ENCODE peak calls at places on chromosome 19, in six cellular contexts. O, D, L, K, R and V are unnamed samples.
A peak's percentile ranks its signal among the peaks of the same experiment; 100 is the strongest.

GRCh38 chr19:35127871-35128270 is 7.0 kb downstream of the LGI4 start:
- DNase-seq in O (no peak), D (no peak), L (no peak), K (no peak), R (no peak), V (no peak)

GRCh38 chr19:7676854-7677253 is at the start of gene MCEMP1:
- DNase-seq in O (no peak), D (no peak), L (no peak), K (no peak), R (no peak), V (no peak)

GRCh38 chr19:801030-801860 is 4.0 kb downstream of the PTBP1 start:
- DNase-seq in O (no peak), D (peak; percentile 88), L (peak; percentile 38), K (no peak), R (no peak), V (peak; percentile 40)

GRCh38 chr19:11092181-11092538 is 2.9 kb downstream of the LDLR start:
- DNase-seq in O (no peak), D (no peak), L (no peak), K (no peak), R (no peak), V (peak; percentile 48)

GRCh38 chr19:55418185-55418584 is 10.6 kb upstream of the UBE2S start:
- DNase-seq in O (peak; percentile 86), D (no peak), L (peak; percentile 80), K (peak; percentile 84), R (peak; percentile 76), V (peak; percentile 68)

GRCh38 chr19:34505321-34506025 is 23.9 kb downstream of the WTIP start:
- DNase-seq in O (no peak), D (no peak), L (no peak), K (no peak), R (no peak), V (no peak)

GRCh38 chr19:52190679-52191293 is 934 bp downstream of the PPP2R1A start:
- DNase-seq in O (peak; percentile 38), D (no peak), L (peak; percentile 26), K (no peak), R (peak; percentile 50), V (no peak)

GRCh38 chr19:49432141-49433073 is 7.2 kb downstream of the GFY start:
- DNase-seq in O (peak; percentile 75), D (no peak), L (no peak), K (no peak), R (no peak), V (peak; percentile 56)

GRCh38 chr19:47514151-47514868 is 553 bp downstream of the NAPA start:
- DNase-seq in O (peak; percentile 35), D (no peak), L (no peak), K (peak; percentile 44), R (no peak), V (no peak)

GRCh38 chr19:48561412-48561811 is 9.4 kb downstream of the SULT2B1 start:
- DNase-seq in O (no peak), D (no peak), L (no peak), K (no peak), R (no peak), V (no peak)

GRCh38 chr19:49213791-49214190 is 56.2 kb downstream of the TRPM4 start:
- DNase-seq in O (no peak), D (no peak), L (peak; percentile 25), K (no peak), R (no peak), V (no peak)

GRCh38 chr19:52196256-52196967 is 6.6 kb downstream of the PPP2R1A start:
- DNase-seq in O (no peak), D (no peak), L (no peak), K (no peak), R (no peak), V (no peak)

GRCh38 chr19:13026478-13026999 is 31.3 kb downstream of the NFIX start:
- DNase-seq in O (no peak), D (no peak), L (peak; percentile 45), K (peak; percentile 46), R (no peak), V (no peak)

GRCh38 chr19:4807188-4807587 is 15.7 kb downstream of the FEM1A start:
- DNase-seq in O (no peak), D (no peak), L (no peak), K (no peak), R (peak; percentile 69), V (no peak)

GRCh38 chr19:41695745-41696144 is 7.7 kb upstream of the CEACAM7 start:
- DNase-seq in O (no peak), D (no peak), L (no peak), K (no peak), R (no peak), V (no peak)

GRCh38 chr19:1019980-1020867 is 699 bp downstream of the TMEM259 start:
- DNase-seq in O (peak; percentile 43), D (no peak), L (no peak), K (no peak), R (peak; percentile 70), V (peak; percentile 53)

GRCh38 chr19:18389095-18389735 is 3.3 kb downstream of the GDF15 start:
- DNase-seq in O (no peak), D (no peak), L (no peak), K (no peak), R (no peak), V (no peak)

GRCh38 chr19:8245869-8246835 is 37.0 kb downstream of the CERS4 start:
- DNase-seq in O (no peak), D (no peak), L (no peak), K (no peak), R (no peak), V (no peak)

GRCh38 chr19:56725829-56726424 is 54.4 kb upstream of the ZNF835 start:
- DNase-seq in O (no peak), D (no peak), L (no peak), K (no peak), R (peak; percentile 4), V (no peak)

GRCh38 chr19:45294291-45295029 is 28.2 kb downstream of the CKM start:
- DNase-seq in O (no peak), D (peak; percentile 53), L (no peak), K (no peak), R (no peak), V (no peak)

GRCh38 chr19:1266116-1266817 is 2.9 kb upstream of the CIRBP start:
- DNase-seq in O (peak; percentile 95), D (peak; percentile 90), L (peak; percentile 82), K (peak; percentile 96), R (peak; percentile 93), V (peak; percentile 90)

GRCh38 chr19:33396701-33397535 is 23.4 kb downstream of the CEBPG start:
- DNase-seq in O (peak; percentile 49), D (peak; percentile 24), L (no peak), K (no peak), R (no peak), V (no peak)

GRCh38 chr19:49766938-49767315 is at the start of gene AP2A1:
- DNase-seq in O (no peak), D (no peak), L (no peak), K (no peak), R (no peak), V (no peak)

GRCh38 chr19:13160557-13160956 is 10.3 kb downstream of the IER2 start:
- DNase-seq in O (no peak), D (no peak), L (no peak), K (peak; percentile 48), R (no peak), V (no peak)

GRCh38 chr19:35612559-35613321 is at the start of gene HAUS5:
- DNase-seq in O (peak; percentile 97), D (peak; percentile 93), L (peak; percentile 98), K (peak; percentile 96), R (peak; percentile 95), V (peak; percentile 98)

GRCh38 chr19:6577410-6578125 is 13.4 kb downstream of the CD70 start:
- DNase-seq in O (no peak), D (no peak), L (no peak), K (no peak), R (peak; percentile 96), V (peak; percentile 18)
- TF ChIP-seq CTCF in O (no peak), D (no peak), L (no peak), K (no peak), R (no peak), V (no peak)

GRCh38 chr19:31110331-31110730 is 238.9 kb downstream of the TSHZ3 start:
- DNase-seq in O (peak; percentile 61), D (no peak), L (no peak), K (peak; percentile 52), R (no peak), V (peak; percentile 28)
- TF ChIP-seq CTCF in O (peak; percentile 48), D (peak; percentile 25), L (no peak), K (peak; percentile 41), R (no peak), V (no peak)

GRCh38 chr19:46372901-46373572 is 26.1 kb downstream of the PPP5C start:
- DNase-seq in O (peak; percentile 59), D (no peak), L (peak; percentile 41), K (no peak), R (no peak), V (no peak)
- TF ChIP-seq CTCF in O (peak; percentile 59), D (peak; percentile 21), L (peak; percentile 26), K (no peak), R (peak; percentile 54), V (no peak)

GRCh38 chr19:3526507-3527244 is 12.3 kb upstream of the TEKTIP1 start:
- DNase-seq in O (no peak), D (no peak), L (no peak), K (no peak), R (no peak), V (no peak)
- TF ChIP-seq CTCF in O (peak; percentile 34), D (no peak), L (peak; percentile 25), K (peak; percentile 13), R (peak; percentile 57), V (peak; percentile 17)